ENCODE peak calls at places on chromosomes 16 and 17, in six cellular contexts. A is heart right ventricle, W is Karpas-422, H is thoracic aorta, Y is PC-3, U is H7. T is an unnamed sample. For H3K27me3, the result is how much of the 10 kb centered on the place peaks cover.

GRCh38 chr16:17467923-17468540 is 2.7 kb downstream of the XYLT1 start:
- DNase-seq in A (peak), W (peak), H (no peak), Y (no peak), U (peak), T (peak)

GRCh38 chr17:73695035-73695738 is 50.9 kb upstream of the SDK2 start:
- DNase-seq in A (no peak), W (no peak), H (no peak), Y (no peak), U (no peak), T (no peak)

GRCh38 chr17:75679706-75680201 is 12.6 kb downstream of the SAP30BP start:
- DNase-seq in A (no peak), W (no peak), H (no peak), Y (peak), U (no peak), T (no peak)

GRCh38 chr16:54426550-54426843 is 139.9 kb upstream of the IRX3 start:
- DNase-seq in A (no peak), W (no peak), H (no peak), Y (no peak), U (no peak), T (no peak)

GRCh38 chr16:57564571-57565270 is 22.3 kb downstream of the ADGRG5 start:
- DNase-seq in A (no peak), W (no peak), H (no peak), Y (no peak), U (no peak), T (no peak)

GRCh38 chr17:68909066-68909465 is 46.1 kb downstream of the ABCA8 start:
- DNase-seq in A (no peak), W (peak), H (no peak), Y (peak), U (no peak), T (peak)

GRCh38 chr16:27723711-27724490 is 174.0 kb downstream of the KATNIP start:
- DNase-seq in A (no peak), W (no peak), H (no peak), Y (no peak), U (no peak), T (no peak)

GRCh38 chr17:9258115-9259020 is 237.1 kb downstream of the NTN1 start:
- DNase-seq in A (no peak), W (no peak), H (no peak), Y (no peak), U (peak), T (no peak)

GRCh38 chr16:27238016-27238587 is 30.5 kb downstream of the NSMCE1 start:
- DNase-seq in A (no peak), W (no peak), H (no peak), Y (no peak), U (peak), T (no peak)

GRCh38 chr16:27526169-27526568 is 23.5 kb downstream of the GTF3C1 start:
- DNase-seq in A (peak), W (no peak), H (no peak), Y (no peak), U (no peak), T (peak)

GRCh38 chr17:75059369-75060345 is 12.6 kb downstream of the KCTD2 start:
- DNase-seq in A (no peak), W (no peak), H (no peak), Y (peak), U (peak), T (no peak)

GRCh38 chr16:69498926-69499325 is 66.8 kb upstream of the NFAT5 start:
- DNase-seq in A (no peak), W (no peak), H (no peak), Y (no peak), U (no peak), T (no peak)

GRCh38 chr16:85750021-85750826 is 672 bp downstream of the C16orf74 start:
- DNase-seq in A (peak), W (peak), H (no peak), Y (peak), U (peak), T (no peak)

GRCh38 chr16:89557230-89557935 is 3.1 kb upstream of the RPL13 start:
- DNase-seq in A (peak), W (peak), H (peak), Y (peak), U (peak), T (peak)

GRCh38 chr16:89062389-89063345 is 31.0 kb upstream of the ACSF3 start:
- DNase-seq in A (no peak), W (no peak), H (no peak), Y (no peak), U (no peak), T (no peak)

DNA sequence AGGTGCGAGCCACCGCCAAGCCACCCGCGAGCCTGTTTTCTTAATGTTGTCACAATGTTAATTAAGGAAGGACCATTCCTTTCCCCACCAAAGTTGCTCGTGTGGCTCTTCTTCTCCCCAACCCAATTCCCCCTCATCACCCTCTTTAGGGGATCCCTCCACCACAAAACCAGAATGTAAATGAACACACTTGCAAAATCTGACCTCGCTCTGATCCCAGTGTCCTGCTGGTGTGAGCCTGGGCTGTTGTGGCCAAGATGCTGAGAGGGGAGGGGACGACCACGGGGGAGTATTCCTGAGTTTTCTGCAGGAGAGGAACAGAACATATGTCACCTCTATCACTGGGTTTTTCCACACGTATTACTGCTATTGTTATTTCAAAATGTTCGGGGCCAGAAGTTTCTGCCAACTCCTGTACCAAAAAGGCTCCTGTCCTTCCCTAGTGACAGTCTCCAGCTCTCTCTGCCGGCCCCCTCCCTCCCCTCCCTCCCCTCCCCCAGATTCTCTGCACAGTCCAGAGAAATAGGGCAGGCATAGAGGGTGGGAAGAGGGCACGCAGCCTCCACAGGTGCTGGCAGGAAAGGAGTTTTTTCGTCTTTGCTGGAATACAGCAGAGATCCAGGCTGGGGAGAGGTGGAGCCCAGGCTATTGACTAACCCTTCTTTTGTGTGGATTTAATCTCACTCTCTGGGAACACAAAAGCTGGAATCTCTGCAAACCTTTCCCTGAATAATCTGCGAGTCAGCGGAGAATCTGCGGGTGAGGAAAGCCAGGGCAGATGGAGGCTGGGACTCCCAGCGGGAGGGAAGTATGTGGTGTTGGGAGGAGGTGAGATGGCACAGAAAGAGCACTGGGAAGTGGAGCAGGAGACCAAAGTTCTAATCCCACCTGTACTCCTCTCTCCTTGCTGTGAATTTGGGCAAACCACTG is 4.5 kb upstream of the CA4 start:
- DNase-seq in A (no peak), W (no peak), H (no peak), Y (peak), U (peak), T (no peak)
- H3K27me3 ChIP-seq in A (half or more), W (under half), H (under half), Y (under half), U (half or more), T (under half)

GRCh38 chr17:45895969-45896793 is 1.8 kb downstream of the MAPT start:
- DNase-seq in A (no peak), W (no peak), H (no peak), Y (no peak), U (peak), T (peak)
- H3K27me3 ChIP-seq in A (under half), W (under half), H (under half), Y (under half), U (half or more), T (under half)

DNA sequence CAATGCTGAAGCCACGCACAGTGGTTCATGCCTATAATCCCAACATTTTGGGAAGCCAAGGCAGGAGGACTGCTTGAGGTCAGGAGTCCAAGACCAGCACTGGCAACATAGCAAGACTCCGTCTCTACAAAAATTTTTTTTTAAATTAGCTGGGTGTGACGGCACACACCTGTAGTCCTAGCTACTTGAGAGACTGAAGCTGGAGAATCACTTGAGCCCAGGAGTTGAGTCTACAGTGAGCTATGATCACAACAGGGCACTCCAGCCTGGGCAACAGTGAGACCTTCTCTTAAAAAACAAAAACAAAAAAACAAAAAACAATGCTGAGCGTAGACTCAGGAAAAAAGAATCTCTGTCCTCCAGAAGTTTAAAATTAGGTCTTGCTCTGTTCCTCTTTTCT is 6.1 kb downstream of the GNA13 start:
- DNase-seq in A (no peak), W (no peak), H (no peak), Y (no peak), U (no peak), T (no peak)
- H3K27me3 ChIP-seq in A (under half), W (under half), H (under half), Y (under half), U (under half), T (under half)

GRCh38 chr17:17681744-17682292 is 560 bp downstream of the RAI1 start:
- DNase-seq in A (peak), W (peak), H (no peak), Y (peak), U (no peak), T (peak)
- H3K27me3 ChIP-seq in A (under half), W (under half), H (under half), Y (under half), U (half or more), T (under half)

DNA sequence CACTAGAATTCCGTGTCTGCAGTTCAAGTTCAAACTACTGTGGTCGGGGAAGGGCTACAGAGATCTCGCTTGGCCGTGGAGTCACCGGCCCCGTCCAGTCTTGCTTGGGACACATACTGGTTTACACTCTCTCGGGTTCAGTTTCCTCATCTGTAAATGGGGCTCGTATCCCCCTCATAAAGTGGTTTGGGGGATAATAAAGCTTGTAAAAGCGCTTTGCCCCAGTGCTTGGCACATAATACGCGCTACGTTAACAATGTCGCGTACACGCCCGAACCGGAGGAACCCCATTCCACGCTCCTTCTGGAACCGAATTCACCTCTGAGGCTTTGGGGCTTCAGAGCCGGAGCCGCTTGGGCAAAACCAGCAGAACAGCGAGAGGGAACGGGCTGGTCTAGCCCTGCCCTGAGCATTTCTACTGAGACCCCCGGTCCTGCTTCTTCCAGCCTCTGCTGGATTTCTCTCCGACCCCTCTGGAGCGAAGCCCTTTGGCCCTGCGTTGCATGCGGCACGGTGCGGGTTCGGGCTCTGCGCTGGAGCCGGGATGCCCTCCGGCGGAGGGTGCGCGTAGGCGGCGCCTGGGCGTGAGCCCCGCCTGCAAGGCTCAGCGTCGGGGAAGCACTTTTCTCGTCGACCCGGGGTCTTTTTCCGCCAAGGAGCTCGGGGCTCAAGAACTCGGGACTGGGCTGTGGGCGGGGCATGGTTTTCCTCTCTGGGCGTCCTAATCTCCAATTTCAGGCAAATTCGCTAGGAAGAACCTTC is 26.1 kb upstream of the HOXB13 start:
- DNase-seq in A (no peak), W (no peak), H (no peak), Y (no peak), U (peak), T (no peak)
- H3K27me3 ChIP-seq in A (half or more), W (under half), H (under half), Y (under half), U (half or more), T (under half)

GRCh38 chr16:977896-978295 is 3.7 kb upstream of the SOX8 start:
- DNase-seq in A (no peak), W (no peak), H (no peak), Y (no peak), U (no peak), T (no peak)

GRCh38 chr16:976389-976931 is 5.1 kb upstream of the SOX8 start:
- DNase-seq in A (no peak), W (no peak), H (no peak), Y (no peak), U (no peak), T (no peak)

GRCh38 chr16:975313-975690 is 4.5 kb upstream of the LMF1 start:
- DNase-seq in A (no peak), W (no peak), H (no peak), Y (no peak), U (no peak), T (no peak)

GRCh38 chr16:978403-978802 is 3.2 kb upstream of the SOX8 start:
- DNase-seq in A (no peak), W (no peak), H (no peak), Y (no peak), U (no peak), T (no peak)

DNA sequence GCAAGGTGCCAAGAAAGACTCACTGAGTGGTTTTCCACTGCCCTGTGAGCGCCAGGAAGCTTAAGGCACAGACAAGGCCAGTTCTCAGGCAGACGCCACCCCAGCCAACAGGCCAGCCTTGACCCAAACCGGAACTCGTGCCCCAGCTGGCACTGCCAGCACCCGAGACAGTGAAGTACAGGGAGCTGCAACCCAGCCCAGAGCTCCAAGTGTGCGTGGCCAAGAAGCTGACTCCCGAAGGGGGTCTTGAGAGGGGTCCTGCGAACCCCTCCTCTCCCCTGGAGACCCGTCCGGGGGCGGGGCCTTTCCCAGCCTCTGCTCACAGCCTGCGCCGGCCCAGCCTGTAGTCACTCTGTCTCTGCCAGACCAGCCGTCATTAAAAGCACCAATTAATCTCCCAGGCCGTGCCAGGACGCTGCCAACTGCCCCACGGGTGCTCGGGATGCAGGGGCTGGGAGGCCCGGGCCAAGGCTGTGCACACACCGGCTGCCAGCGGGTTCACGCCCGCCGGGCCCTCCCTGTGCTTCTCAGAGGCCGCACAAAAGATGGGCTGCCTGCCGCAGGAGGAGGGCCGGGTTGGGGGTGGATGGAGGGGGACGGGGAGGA is 4.4 kb upstream of the SOX8 start:
- DNase-seq in A (no peak), W (no peak), H (no peak), Y (no peak), U (no peak), T (peak)
- H3K27me3 ChIP-seq in A (under half), W (under half), H (under half), Y (under half), U (under half), T (under half)

GRCh38 chr17:58236394-58236793 is 2.0 kb upstream of the LPO start:
- DNase-seq in A (no peak), W (no peak), H (no peak), Y (no peak), U (no peak), T (no peak)
- H3K27me3 ChIP-seq in A (half or more), W (under half), H (under half), Y (half or more), U (under half), T (under half)